ENCODE peak calls at places on chromosomes 12 and 14, in five cellular contexts. A is SK-N-SH, J is HCT116, T is HepG2, H is GM12878. N is an unnamed sample.
A peak's percentile ranks its signal among the peaks of the same experiment; 100 is the strongest.

GRCh38 chr14:84112589-84112988 is 1417.4 kb upstream of the FLRT2 start:
- DNase-seq in A (no peak), T (no peak), J (no peak), H (no peak), N (no peak)

GRCh38 chr14:74979442-74980397 is 23.0 kb upstream of the EIF2B2 start:
- DNase-seq in H (no peak), A (peak; percentile 72), T (no peak), J (no peak), N (peak; percentile 2)

GRCh38 chr14:26841361-26841760 is 243.5 kb upstream of the NOVA1 start:
- DNase-seq in A (no peak), J (no peak), T (no peak), H (no peak), N (no peak)

GRCh38 chr14:73745571-73746539 is 31.7 kb upstream of the PNMA1 start:
- DNase-seq in H (no peak), A (peak; percentile 40), T (no peak), J (no peak), N (no peak)

GRCh38 chr14:95319312-95320075 is at the start of gene CLMN:
- DNase-seq in T (no peak), A (peak; percentile 89), H (no peak), J (peak; percentile 16), N (peak; percentile 85)

GRCh38 chr12:32198555-32198954 is 91.9 kb downstream of the BICD1 start:
- DNase-seq in T (no peak), A (no peak), H (no peak), J (peak; percentile 10), N (no peak)

GRCh38 chr14:95877633-95878032 is 1.0 kb downstream of the TUNAR start:
- DNase-seq in H (no peak), T (no peak), J (no peak), A (no peak), N (no peak)

GRCh38 chr14:103728721-103729120 is 13.1 kb downstream of the ZFYVE21 start:
- DNase-seq in A (no peak), H (no peak), J (no peak), T (no peak), N (no peak)

GRCh38 chr12:6041891-6042290 is 82.6 kb downstream of the VWF start:
- DNase-seq in H (no peak), J (no peak), T (no peak), A (no peak), N (no peak)

GRCh38 chr12:64679487-64679983 is 69.2 kb downstream of the RASSF3 start:
- DNase-seq in H (no peak), A (peak; percentile 52), T (no peak), J (peak; percentile 74), N (peak; percentile 69)
- TF ChIP-seq ZBTB33 in H (no peak), A (no peak), T (no peak), J (no peak), N (no peak)

GRCh38 chr12:53550595-53550994 is 43.3 kb upstream of the NPFF start:
- DNase-seq in A (no peak), H (no peak), J (no peak), T (no peak), N (no peak)
- TF ChIP-seq ZBTB33 in A (no peak), H (no peak), J (no peak), T (no peak), N (no peak)

GRCh38 chr14:64970776-64971451 is 1.2 kb downstream of the RAB15 start:
- DNase-seq in H (no peak), T (no peak), A (no peak), J (no peak), N (no peak)

GRCh38 chr14:64971452-64971889 is 665 bp downstream of the RAB15 start:
- DNase-seq in T (no peak), A (no peak), J (no peak), H (no peak), N (no peak)

GRCh38 chr14:64973026-64973442 is 898 bp upstream of the RAB15 start:
- DNase-seq in H (no peak), A (no peak), J (no peak), T (peak; percentile 38), N (no peak)

GRCh38 chr14:64973826-64974225 is 1.7 kb upstream of the RAB15 start:
- DNase-seq in H (no peak), A (no peak), T (no peak), J (no peak), N (no peak)

DNA sequence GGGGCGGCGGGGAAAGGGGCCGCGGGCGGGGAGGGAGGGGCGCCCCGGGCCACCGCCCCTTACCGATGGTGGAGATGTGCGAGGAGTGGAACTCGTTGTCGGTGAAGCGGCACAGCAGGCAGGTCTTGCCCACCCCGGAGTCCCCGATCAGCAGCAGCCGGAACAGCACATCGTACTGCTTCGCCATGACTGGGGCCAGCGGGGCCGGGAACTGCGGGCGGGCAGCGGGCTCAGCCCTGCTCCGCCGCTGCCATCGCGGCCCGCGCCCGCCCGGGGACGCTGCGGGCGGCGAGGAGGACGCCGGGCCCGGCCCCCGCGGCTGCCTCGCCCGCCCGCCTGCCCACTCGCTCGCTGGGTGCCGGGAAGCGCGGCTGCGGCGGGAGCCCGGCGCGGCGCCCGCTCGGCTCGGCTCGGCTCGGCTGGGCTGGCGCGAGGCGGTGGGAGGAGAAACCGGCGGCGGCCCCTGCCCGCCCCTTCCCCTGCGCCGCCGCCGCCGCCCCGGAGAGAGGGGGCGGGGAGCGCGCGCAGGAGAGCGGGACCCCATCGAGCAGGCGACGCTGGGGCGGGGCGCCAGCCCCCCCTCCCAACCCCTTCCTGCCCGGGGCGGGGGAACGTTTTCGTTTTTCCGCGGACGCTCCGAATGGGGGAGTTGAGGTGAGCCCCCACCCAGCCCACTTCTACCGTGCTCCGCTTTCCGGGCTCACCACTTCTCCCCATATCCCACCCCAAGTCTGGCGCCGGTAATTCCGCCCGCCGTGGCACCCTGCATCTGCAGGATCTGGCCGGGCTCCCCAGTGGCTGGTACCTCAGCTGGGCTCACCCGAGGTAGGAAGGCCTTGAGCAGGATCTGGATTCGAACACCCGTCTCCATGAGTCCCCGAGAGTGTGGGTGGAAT is at the start of gene RAB15:
- DNase-seq in H (no peak), T (no peak), A (peak; percentile 90), J (no peak), N (peak; percentile 49)
- TF ChIP-seq ZBTB33 in H (no peak), T (no peak), A (no peak), J (no peak), N (no peak)

GRCh38 chr12:76143343-76144252 is 59.1 kb upstream of the NAP1L1 start:
- DNase-seq in H (peak; percentile 38), A (no peak), T (no peak), J (no peak), N (no peak)
- TF ChIP-seq ZBTB33 in H (no peak), A (no peak), T (no peak), J (no peak), N (no peak)

GRCh38 chr12:38477341-38478090 is 160.9 kb downstream of the ALG10B start:
- DNase-seq in H (no peak), T (no peak), J (no peak), A (no peak), N (no peak)
- TF ChIP-seq ZBTB33 in H (no peak), T (no peak), J (no peak), A (no peak), N (no peak)

GRCh38 chr12:116880817-116881324 is 370 bp downstream of the HRK start:
- DNase-seq in J (no peak), A (peak; percentile 83), T (peak; percentile 27), H (no peak), N (peak; percentile 69)

GRCh38 chr12:116880213-116880816 is 926 bp downstream of the HRK start:
- DNase-seq in A (peak; percentile 34), J (no peak), H (no peak), T (no peak), N (no peak)

GRCh38 chr12:116879509-116880212 is 1.6 kb downstream of the HRK start:
- DNase-seq in T (no peak), J (no peak), H (no peak), A (peak; percentile 51), N (no peak)

GRCh38 chr12:116876151-116876869 is 4.9 kb downstream of the HRK start:
- DNase-seq in J (no peak), T (no peak), A (peak; percentile 57), H (no peak), N (no peak)

GRCh38 chr12:116878567-116879508 is 2.4 kb downstream of the HRK start:
- DNase-seq in J (no peak), T (no peak), H (no peak), A (peak; percentile 62), N (no peak)
- TF ChIP-seq ZBTB33 in J (no peak), T (no peak), H (no peak), A (no peak), N (no peak)

GRCh38 chr14:94027566-94028449 is 1.7 kb downstream of the OTUB2 start:
- DNase-seq in T (no peak), H (no peak), A (no peak), J (no peak), N (no peak)
- TF ChIP-seq ZBTB33 in T (no peak), H (no peak), A (no peak), J (no peak), N (no peak)

GRCh38 chr12:116534341-116535121 is 24.6 kb upstream of the MAP1LC3B2 start:
- DNase-seq in J (no peak), A (peak; percentile 51), T (no peak), H (no peak), N (peak; percentile 37)
- TF ChIP-seq ZBTB33 in J (no peak), A (no peak), T (no peak), H (no peak), N (no peak)